ENCODE peak calls at places on chromosomes 16 and 17, in eight cellular contexts. M is PC-3, Q is PC-9, L is GM12878, T is hepatocyte, N is K562, A is neural progenitor cell, E is GM23338. X is an unnamed sample.

GRCh38 chr16:75921281-75921680 is 195.0 kb upstream of the CPHXL start:
- DNase-seq in M (no peak), Q (no peak), L (no peak), T (no peak), N (no peak), A (no peak), E (peak; percentile 38), X (no peak)

GRCh38 chr17:12800855-12801365 is 11.6 kb downstream of the ARHGAP44 start:
- DNase-seq in M (no peak), Q (no peak), L (no peak), T (no peak), N (no peak), A (no peak), E (no peak), X (no peak)

GRCh38 chr17:78208486-78208885 is 5.6 kb upstream of the BIRC5 start:
- DNase-seq in M (no peak), Q (no peak), L (no peak), T (no peak), N (no peak), A (no peak), E (no peak), X (no peak)

GRCh38 chr17:45748911-45749310 is 35.2 kb upstream of the CRHR1 start:
- DNase-seq in M (no peak), Q (no peak), L (no peak), T (no peak), N (no peak), A (no peak), E (no peak), X (no peak)

GRCh38 chr17:71187145-71187878 is 933.5 kb upstream of the SOX9 start:
- DNase-seq in M (peak; percentile 70), Q (no peak), L (no peak), T (no peak), N (no peak), A (no peak), E (no peak), X (no peak)

GRCh38 chr17:76612465-76612864 is 26.8 kb upstream of the ST6GALNAC2 start:
- DNase-seq in M (no peak), Q (no peak), L (no peak), T (no peak), N (no peak), A (no peak), E (no peak), X (no peak)

GRCh38 chr16:81523387-81524115 is 78.9 kb downstream of the CMIP start:
- DNase-seq in M (peak; percentile 96), Q (peak; percentile 91), L (no peak), T (no peak), N (no peak), A (no peak), E (no peak), X (peak; percentile 90)

GRCh38 chr17:34442387-34443111 is 79.5 kb upstream of the CCL1 start:
- DNase-seq in M (no peak), Q (no peak), L (no peak), T (no peak), N (no peak), A (no peak), E (no peak), X (no peak)

GRCh38 chr16:78230832-78231231 is 131.4 kb downstream of the WWOX start:
- DNase-seq in M (peak; percentile 83), Q (peak; percentile 58), L (no peak), T (peak; percentile 54), N (no peak), A (no peak), E (no peak), X (peak; percentile 7)

GRCh38 chr16:81366316-81366932 is 51.7 kb downstream of the GAN start:
- DNase-seq in M (peak; percentile 68), Q (no peak), L (peak; percentile 23), T (peak; percentile 66), N (peak; percentile 52), A (peak; percentile 60), E (peak; percentile 70), X (peak; percentile 64)

GRCh38 chr16:57815987-57816745 is 13.9 kb upstream of the KIFC3 start:
- DNase-seq in M (peak; percentile 95), Q (peak; percentile 98), L (no peak), T (peak; percentile 91), N (peak; percentile 53), A (peak; percentile 71), E (peak; percentile 79), X (peak; percentile 97)

GRCh38 chr16:49454426-49455180 is 81.0 kb downstream of the C16orf78 start:
- DNase-seq in M (no peak), Q (no peak), L (no peak), T (no peak), N (no peak), A (no peak), E (no peak), X (no peak)

GRCh38 chr16:80693553-80693952 is 110.8 kb downstream of the CDYL2 start:
- DNase-seq in M (no peak), Q (no peak), L (no peak), T (no peak), N (no peak), A (no peak), E (no peak), X (peak; percentile 75)

GRCh38 chr17:6603746-6604325 is 36.7 kb downstream of the KIAA0753 start:
- DNase-seq in M (no peak), Q (no peak), L (no peak), T (peak; percentile 8), N (no peak), A (no peak), E (no peak), X (peak; percentile 57)

GRCh38 chr17:48998557-48999440 is 1.6 kb downstream of the IGF2BP1 start:
- DNase-seq in M (no peak), Q (no peak), L (no peak), T (peak; percentile 59), N (peak; percentile 70), A (peak; percentile 42), E (peak; percentile 52), X (peak; percentile 43)

GRCh38 chr17:48996696-48997102 is 486 bp upstream of the IGF2BP1 start:
- DNase-seq in M (no peak), Q (no peak), L (no peak), T (peak; percentile 64), N (peak; percentile 91), A (no peak), E (no peak), X (no peak)

GRCh38 chr17:48997103-48997826 is at the start of gene IGF2BP1:
- DNase-seq in M (no peak), Q (no peak), L (no peak), T (peak; percentile 88), N (no peak), A (peak; percentile 93), E (peak; percentile 88), X (peak; percentile 68)

GRCh38 chr17:48995871-48996695 is 1.1 kb upstream of the IGF2BP1 start:
- DNase-seq in M (no peak), Q (no peak), L (no peak), T (peak; percentile 87), N (peak; percentile 94), A (peak; percentile 97), E (peak; percentile 96), X (no peak)

GRCh38 chr17:48997827-48998556 is 807 bp downstream of the IGF2BP1 start:
- DNase-seq in M (no peak), Q (no peak), L (no peak), T (peak; percentile 58), N (peak; percentile 70), A (peak; percentile 52), E (peak; percentile 38), X (no peak)
- TF ChIP-seq EZH2 in M (no peak), Q (no peak), L (no peak), T (no peak), N (no peak), A (no peak), E (no peak), X (peak; percentile 96)

GRCh38 chr17:14268264-14268663 is 31.6 kb upstream of the CDRT15 start:
- DNase-seq in M (no peak), Q (no peak), L (no peak), T (no peak), N (no peak), A (no peak), E (peak; percentile 30), X (no peak)
- TF ChIP-seq CTCF in M (peak; percentile 37), Q (no peak), L (no peak), T (no peak), N (no peak), A (no peak), E (peak; percentile 54), X (no peak)

DNA sequence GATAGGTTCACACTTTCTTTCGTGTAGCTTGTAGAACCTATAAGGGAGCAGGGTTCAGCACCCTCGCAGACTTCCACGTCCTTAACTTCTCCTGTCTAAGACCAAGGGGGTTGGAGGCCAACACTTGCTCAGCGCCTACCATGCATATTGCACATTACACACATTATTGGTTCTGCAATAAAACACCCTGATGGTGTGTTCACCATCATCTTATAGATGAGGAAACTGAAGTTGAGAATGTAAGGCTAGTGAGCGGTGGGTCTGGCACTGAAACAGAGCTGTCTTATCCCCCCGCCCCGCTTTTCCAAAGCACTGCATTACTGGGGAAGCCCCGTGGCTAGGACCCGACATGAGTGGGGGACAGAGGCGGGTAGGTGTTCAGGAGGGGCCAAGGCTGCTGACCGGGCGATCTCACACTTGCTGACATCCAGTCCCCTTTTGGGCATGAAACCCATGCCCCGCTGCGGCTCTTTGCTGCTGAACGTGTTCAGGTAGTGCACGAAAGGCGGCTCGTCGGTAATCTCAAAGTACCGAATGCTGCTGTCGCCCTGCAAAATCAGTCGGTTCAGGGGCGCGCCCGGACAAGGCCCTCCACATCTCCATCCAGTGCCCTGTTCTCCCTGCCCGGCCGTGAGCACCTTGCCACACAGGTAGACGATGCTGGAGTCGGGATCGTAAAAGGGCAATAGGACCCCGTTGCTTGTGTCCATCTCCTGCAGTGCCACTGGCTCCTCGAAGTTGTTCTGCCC is 6.2 kb downstream of the CORO6 start:
- DNase-seq in M (no peak), Q (no peak), L (no peak), T (no peak), N (no peak), A (no peak), E (peak; percentile 36), X (no peak)
- TF ChIP-seq EZH2 in M (no peak), Q (no peak), L (peak; percentile 16), T (no peak), N (no peak), A (peak; percentile 72), E (peak; percentile 8), X (no peak)

GRCh38 chr16:10980811-10981210 is 36.4 kb downstream of the CLEC16A start:
- DNase-seq in M (no peak), Q (no peak), L (no peak), T (no peak), N (no peak), A (no peak), E (no peak), X (no peak)

GRCh38 chr16:10981697-10982216 is 37.4 kb downstream of the CLEC16A start:
- DNase-seq in M (peak; percentile 33), Q (no peak), L (no peak), T (no peak), N (peak; percentile 27), A (no peak), E (peak; percentile 73), X (no peak)

GRCh38 chr16:10984509-10984908 is 40.1 kb downstream of the CLEC16A start:
- DNase-seq in M (peak; percentile 33), Q (no peak), L (no peak), T (peak; percentile 62), N (no peak), A (no peak), E (no peak), X (peak; percentile 89)

GRCh38 chr16:10982430-10983174 is 38.2 kb downstream of the CLEC16A start:
- DNase-seq in M (no peak), Q (no peak), L (no peak), T (no peak), N (no peak), A (no peak), E (no peak), X (no peak)

DNA sequence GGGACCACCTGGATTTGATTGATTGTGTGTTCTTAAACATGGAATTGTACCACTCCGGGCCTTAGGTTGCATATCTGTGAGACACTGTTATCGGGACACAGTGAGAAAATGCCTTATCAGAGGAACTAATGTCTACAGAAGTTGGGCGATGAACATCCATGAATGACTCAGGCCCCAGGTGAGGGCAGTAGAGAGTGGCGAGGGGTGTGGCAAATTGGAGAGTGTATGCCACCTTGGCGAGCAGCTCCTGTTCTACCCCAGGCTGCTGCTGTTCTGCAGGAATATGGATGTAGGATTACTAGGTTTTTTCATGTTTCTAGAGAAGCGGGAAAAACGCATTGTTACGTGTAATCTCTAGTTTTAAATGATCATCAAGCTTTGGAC is 38.8 kb downstream of the CLEC16A start:
- DNase-seq in M (no peak), Q (no peak), L (no peak), T (no peak), N (no peak), A (no peak), E (no peak), X (no peak)
- TF ChIP-seq CTCF in M (peak; percentile 37), Q (peak; percentile 42), L (peak; percentile 33), T (no peak), N (peak; percentile 20), A (no peak), E (peak; percentile 39), X (no peak)